ENCODE peak calls at places on chromosome 6, in ten cellular contexts. T, Y, L, F, X, W, K, Z, D and O are unnamed samples.

GRCh38 chr6:77177470-77177869 is 285.8 kb downstream of the HTR1B start:
- DNase-seq in W (no peak), F (no peak), Y (no peak), Z (no peak), K (no peak), L (no peak), T (no peak), D (no peak), X (no peak), O (no peak)

GRCh38 chr6:168597471-168597875 is 156.5 kb downstream of the SMOC2 start:
- DNase-seq in K (no peak), W (no peak), Y (no peak), Z (no peak), D (no peak), X (no peak), T (no peak), L (no peak), F (no peak), O (no peak)

GRCh38 chr6:44142835-44143234 is 15.5 kb downstream of the TMEM63B start:
- DNase-seq in X (no peak), F (no peak), K (no peak), W (no peak), Y (no peak), D (no peak), Z (no peak), L (no peak), T (no peak), O (no peak)

GRCh38 chr6:315921-316752 is 23.9 kb downstream of the DUSP22 start:
- DNase-seq in T (no peak), K (no peak), L (no peak), Z (no peak), Y (no peak), F (no peak), D (no peak), X (no peak), W (no peak), O (no peak)

GRCh38 chr6:135144678-135145508 is 36.2 kb upstream of the MYB start:
- DNase-seq in X (no peak), Z (no peak), D (no peak), T (peak), Y (peak), L (no peak), K (peak), F (no peak), W (peak), O (no peak)

GRCh38 chr6:24517659-24518538 is 23.1 kb downstream of the ALDH5A1 start:
- DNase-seq in Y (no peak), X (no peak), F (no peak), D (no peak), Z (no peak), T (no peak), L (no peak), K (no peak), W (no peak), O (no peak)

GRCh38 chr6:167761794-167762258 is 64.9 kb upstream of the AFDN start:
- DNase-seq in L (no peak), W (no peak), K (no peak), D (no peak), T (no peak), Z (no peak), X (no peak), F (peak), Y (no peak), O (no peak)

GRCh38 chr6:149423946-149424440 is 23.9 kb downstream of the SUMO4 start:
- DNase-seq in Y (no peak), F (no peak), T (no peak), L (no peak), X (no peak), K (no peak), D (no peak), W (no peak), Z (no peak), O (no peak)

GRCh38 chr6:143902827-143903226 is 38.6 kb downstream of the ZC2HC1B start:
- DNase-seq in L (no peak), D (no peak), X (no peak), Z (no peak), F (no peak), Y (no peak), W (no peak), T (no peak), K (no peak), O (no peak)

GRCh38 chr6:149938571-149939462 is 3.0 kb upstream of the ULBP2 start:
- DNase-seq in F (peak), Y (no peak), D (peak), K (no peak), W (no peak), L (no peak), X (peak), Z (no peak), T (no peak), O (no peak)

GRCh38 chr6:151121900-151122299 is 117.9 kb upstream of the AKAP12 start:
- DNase-seq in D (no peak), X (no peak), W (no peak), L (no peak), Y (no peak), T (no peak), Z (no peak), K (no peak), F (no peak), O (no peak)

GRCh38 chr6:35093118-35093445 is 48.1 kb downstream of the TCP11 start:
- DNase-seq in L (no peak), T (no peak), D (no peak), F (no peak), Y (peak), Z (no peak), X (no peak), K (no peak), W (no peak), O (no peak)